ENCODE peak calls at places on chromosomes 4 and X, in eight cellular contexts. F is DND-41; U is cardiac muscle cell; O is sciatic nerve; T is activated CD8-positive, alpha-beta memory T cell treated with anti-CD3 and anti-CD28 coated beads, Interleukin-2, amount 50 U/mL, for 4 hours; X is GM18507; N is tibial artery; Y is Kasumi-1. W is an unnamed sample.
A peak's percentile ranks its signal among the peaks of the same experiment; 100 is the strongest.

GRCh38 chr4:80265571-80266266 is 745 bp upstream of the FGF5 start:
- DNase-seq in F (no peak), U (peak; percentile 54), O (no peak), T (no peak), X (no peak), N (no peak), Y (no peak), W (no peak)

GRCh38 chr4:8730159-8730558 is 137.6 kb downstream of the CPZ start:
- DNase-seq in F (no peak), U (no peak), O (no peak), T (no peak), X (no peak), N (peak; percentile 17), Y (no peak), W (no peak)

GRCh38 chr4:141731481-141731880 is 95.1 kb downstream of the IL15 start:
- DNase-seq in F (no peak), U (no peak), O (no peak), T (no peak), X (no peak), N (no peak), Y (no peak), W (no peak)

GRCh38 chr4:137738377-137738990 is 206.2 kb upstream of the PCDH18 start:
- DNase-seq in F (no peak), U (peak; percentile 4), O (no peak), T (no peak), X (no peak), N (no peak), Y (no peak), W (no peak)

GRCh38 chrX:50813843-50814661 is at the start of gene SHROOM4:
- DNase-seq in F (no peak), U (peak; percentile 73), O (peak; percentile 69), T (no peak), X (no peak), N (peak; percentile 23), Y (no peak), W (no peak)

GRCh38 chr4:681736-682451 is 7.1 kb downstream of the SLC49A3 start:
- DNase-seq in F (peak; percentile 82), U (no peak), O (no peak), T (no peak), X (no peak), N (no peak), Y (no peak), W (peak; percentile 72)

GRCh38 chr4:48490012-48490679 is at the start of gene ZAR1:
- DNase-seq in F (no peak), U (no peak), O (no peak), T (peak; percentile 15), X (no peak), N (no peak), Y (no peak), W (no peak)

GRCh38 chr4:10421344-10422055 is 35.7 kb downstream of the ZNF518B start:
- DNase-seq in F (no peak), U (no peak), O (no peak), T (no peak), X (no peak), N (no peak), Y (no peak), W (no peak)

GRCh38 chr4:114116861-114117260 is 137.4 kb upstream of the ARSJ start:
- DNase-seq in F (no peak), U (no peak), O (no peak), T (no peak), X (no peak), N (no peak), Y (no peak), W (no peak)

GRCh38 chrX:107714196-107714811 is 61.3 kb downstream of the TSC22D3 start:
- DNase-seq in F (no peak), U (peak; percentile 58), O (peak; percentile 53), T (no peak), X (no peak), N (no peak), Y (peak; percentile 5), W (no peak)

GRCh38 chrX:16839852-16840460 is 30.2 kb downstream of the RBBP7 start:
- DNase-seq in F (no peak), U (peak; percentile 85), O (no peak), T (no peak), X (no peak), N (no peak), Y (no peak), W (no peak)

GRCh38 chr4:38654273-38654672 is 9.7 kb upstream of the KLF3 start:
- DNase-seq in F (no peak), U (no peak), O (no peak), T (no peak), X (no peak), N (no peak), Y (no peak), W (no peak)

GRCh38 chr4:70187216-70187615 is 8.3 kb upstream of the ODAM start:
- DNase-seq in F (no peak), U (no peak), O (no peak), T (no peak), X (no peak), N (no peak), Y (no peak), W (no peak)

GRCh38 chr4:11628093-11628725 is 199.5 kb upstream of the HS3ST1 start:
- DNase-seq in F (no peak), U (peak; percentile 20), O (no peak), T (no peak), X (no peak), N (no peak), Y (no peak), W (no peak)

GRCh38 chr4:52019941-52020657 is at the start of gene LRRC66:
- DNase-seq in F (no peak), U (no peak), O (no peak), T (no peak), X (no peak), N (no peak), Y (no peak), W (no peak)

GRCh38 chrX:68685722-68686683 is 38.5 kb downstream of the STARD8 start:
- DNase-seq in F (no peak), U (peak; percentile 87), O (no peak), T (no peak), X (no peak), N (no peak), Y (peak; percentile 76), W (no peak)

W was measured in RWPE2.